ENCODE peak calls at places on chromosomes 12 and 14, in four cellular contexts. A, T, Y and I are unnamed samples.

GRCh38 chr14:77027538-77028383 is 747 bp downstream of the IRF2BPL start:
- DNase-seq in A (peak; percentile 64), T (peak; percentile 59), Y (peak; percentile 65), I (no peak)

GRCh38 chr12:49349266-49349665 is 2.6 kb downstream of the DNAJC22 start:
- DNase-seq in A (no peak), T (no peak), Y (no peak), I (no peak)

GRCh38 chr14:54487771-54488170 is 1.0 kb downstream of the GMFB start:
- DNase-seq in A (no peak), T (no peak), Y (no peak), I (no peak)

GRCh38 chr14:24430682-24431568 is 1.2 kb downstream of the KHNYN start:
- DNase-seq in A (peak; percentile 78), T (no peak), Y (peak; percentile 67), I (no peak)

GRCh38 chr14:28666961-28667360 is 99.6 kb upstream of the FOXG1 start:
- DNase-seq in A (no peak), T (no peak), Y (no peak), I (no peak)

GRCh38 chr12:10033783-10034381 is 3.4 kb downstream of the CLEC9A start:
- DNase-seq in A (no peak), T (peak; percentile 47), Y (no peak), I (no peak)

GRCh38 chr12:92253301-92253700 is 107.7 kb upstream of the BTG1 start:
- DNase-seq in A (no peak), T (no peak), Y (no peak), I (no peak)

GRCh38 chr14:69161590-69161989 is 8.7 kb upstream of the DCAF5 start:
- DNase-seq in A (no peak), T (no peak), Y (no peak), I (no peak)

GRCh38 chr12:111840831-111841230 is 1.2 kb upstream of the MAPKAPK5 start:
- DNase-seq in A (no peak), T (no peak), Y (no peak), I (no peak)

GRCh38 chr12:71216725-71217579 is 59.2 kb upstream of the TSPAN8 start:
- DNase-seq in A (no peak), T (peak; percentile 10), Y (no peak), I (no peak)

GRCh38 chr12:121649819-121650353 is 19.6 kb downstream of the MORN3 start:
- DNase-seq in A (no peak), T (peak; percentile 50), Y (no peak), I (peak; percentile 96)

GRCh38 chr12:105705765-105706164 is 375.3 kb downstream of the C12orf75 start:
- DNase-seq in A (no peak), T (peak; percentile 2), Y (no peak), I (no peak)

GRCh38 chr12:120115066-120115465 is 1.5 kb downstream of the RAB35 start:
- DNase-seq in A (no peak), T (no peak), Y (no peak), I (no peak)

GRCh38 chr12:76627346-76628135 is 68.0 kb upstream of the OSBPL8 start:
- DNase-seq in A (no peak), T (no peak), Y (no peak), I (no peak)

GRCh38 chr14:29493849-29494248 is 433.8 kb downstream of the PRKD1 start:
- DNase-seq in A (no peak), T (no peak), Y (no peak), I (no peak)

GRCh38 chr12:12272869-12273268 is 6.0 kb upstream of the LRP6 start:
- DNase-seq in A (no peak), T (no peak), Y (no peak), I (no peak)

GRCh38 chr12:122088181-122088810 is 9.7 kb downstream of the MLXIP start:
- DNase-seq in A (no peak), T (no peak), Y (no peak), I (no peak)

GRCh38 chr12:49902399-49903350 is 1.0 kb downstream of the FAIM2 start:
- DNase-seq in A (no peak), T (no peak), Y (no peak), I (no peak)

GRCh38 chr14:69664190-69664742 is 52.9 kb downstream of the SUSD6 start:
- DNase-seq in A (no peak), T (no peak), Y (no peak), I (no peak)

GRCh38 chr12:6363330-6364036 is 11.9 kb downstream of the SCNN1A start:
- DNase-seq in A (peak; percentile 72), T (no peak), Y (peak; percentile 44), I (no peak)

GRCh38 chr12:123799227-123799626 is 37.1 kb downstream of the DNAH10 start:
- DNase-seq in A (no peak), T (no peak), Y (no peak), I (no peak)

GRCh38 chr14:100772607-100773165 is 46.0 kb downstream of the DLK1 start:
- DNase-seq in A (no peak), T (no peak), Y (no peak), I (no peak)

GRCh38 chr12:106345739-106346138 is 11.8 kb upstream of the POLR3B start:
- DNase-seq in A (no peak), T (no peak), Y (no peak), I (no peak)

GRCh38 chr12:53624453-53624852 is 1.7 kb downstream of the ATF7 start:
- DNase-seq in A (no peak), T (no peak), Y (no peak), I (no peak)

GRCh38 chr12:4148418-4149056 is 125.0 kb upstream of the CCND2 start:
- DNase-seq in A (peak; percentile 33), T (peak; percentile 25), Y (peak; percentile 30), I (no peak)

GRCh38 chr12:30796891-30797371 is 42.2 kb upstream of the CAPRIN2 start:
- DNase-seq in A (no peak), T (no peak), Y (no peak), I (no peak)

GRCh38 chr12:122793685-122794106 is 19.3 kb downstream of the CCDC62 start:
- DNase-seq in A (no peak), T (peak; percentile 67), Y (no peak), I (peak; percentile 11)

GRCh38 chr12:78887008-78887407 is 22.4 kb downstream of the SYT1 start:
- DNase-seq in A (no peak), T (no peak), Y (no peak), I (no peak)

GRCh38 chr14:77980475-77981321 is 180.8 kb downstream of the ADCK1 start:
- DNase-seq in A (no peak), T (no peak), Y (no peak), I (no peak)

GRCh38 chr12:98420403-98420800 is 95.0 kb upstream of the TMPO start:
- DNase-seq in A (no peak), T (no peak), Y (no peak), I (no peak)

GRCh38 chr14:99121027-99121875 is 150.7 kb downstream of the BCL11B start:
- DNase-seq in A (peak; percentile 1), T (no peak), Y (no peak), I (no peak)

GRCh38 chr14:36214476-36215216 is 38.1 kb upstream of the PTCSC3 start:
- DNase-seq in A (no peak), T (no peak), Y (no peak), I (no peak)

GRCh38 chr12:12946686-12947355 is 5.1 kb downstream of the GPRC5D start:
- DNase-seq in A (no peak), T (no peak), Y (no peak), I (no peak)

GRCh38 chr14:75236897-75237296 is 41.7 kb upstream of the FOS start:
- DNase-seq in A (no peak), T (no peak), Y (no peak), I (no peak)

GRCh38 chr12:90915353-90915752 is 39.6 kb downstream of the CCER1 start:
- DNase-seq in A (no peak), T (no peak), Y (no peak), I (no peak)

GRCh38 chr12:70154960-70155589 is 88.2 kb upstream of the CNOT2 start:
- DNase-seq in A (no peak), T (no peak), Y (no peak), I (no peak)